ENCODE peak calls at places on chromosomes 11 and 22, in five cellular contexts. V is neural crest cell; B is activated naive CD8-positive, alpha-beta T cell treated with anti-CD3 and anti-CD28 coated beads, Interleukin-2, amount 50 U/mL, for 24 hours; N is NCI-H1930; X is RWPE1. S is an unnamed sample.
A peak's percentile ranks its signal among the peaks of the same experiment; 100 is the strongest.

GRCh38 chr11:130979386-130979972 is 63.2 kb upstream of the SNX19 start:
- DNase-seq in V (no peak), B (no peak), N (peak; percentile 3), X (peak; percentile 31), S (no peak)

GRCh38 chr22:30324008-30324730 is 2.6 kb downstream of the TBC1D10A start:
- DNase-seq in V (no peak), N (no peak), X (no peak), B (peak; percentile 53), S (no peak)

GRCh38 chr22:45298934-45299505 is 10.7 kb upstream of the FAM118A start:
- DNase-seq in X (no peak), N (no peak), B (no peak), V (no peak), S (no peak)

GRCh38 chr11:124740277-124740882 is 638 bp downstream of the NRGN start:
- DNase-seq in V (no peak), N (no peak), B (peak; percentile 69), X (no peak), S (no peak)

GRCh38 chr11:109112748-109113378 is 309.1 kb upstream of the C11orf87 start:
- DNase-seq in N (no peak), V (no peak), B (no peak), X (no peak), S (peak; percentile 40)

GRCh38 chr11:63553759-63554158 is 9.4 kb downstream of the PLAAT2 start:
- DNase-seq in X (no peak), V (no peak), B (peak; percentile 55), N (no peak), S (no peak)

GRCh38 chr11:128653828-128654231 is 40.0 kb upstream of the FLI1 start:
- DNase-seq in N (no peak), B (no peak), V (no peak), X (no peak), S (no peak)

GRCh38 chr11:68003846-68004550 is at the start of gene UNC93B1:
- DNase-seq in X (peak; percentile 64), V (peak; percentile 56), N (peak; percentile 62), B (peak; percentile 87), S (no peak)

S was measured in NCI-H2029 treated with DMSO at 0.1 percent for 48 hours.